ENCODE peak calls at places on chromosomes 6 and 20, in eight cellular contexts. M is NCI-H1694 treated with DMSO at 0.1 percent for 48 hours, I is A172, P is spleen, Y is brain microvascular endothelial cell, V is left colon, A is ascending aorta, U is tibial nerve. B is an unnamed sample.

GRCh38 chr6:158909938-158910337 is 90.1 kb downstream of the RSPH3 start:
- DNase-seq in M (no peak), A (peak; percentile 5), V (no peak), I (no peak), U (no peak), Y (no peak), P (no peak), B (no peak)

GRCh38 chr6:15504040-15504491 is 158.8 kb downstream of the DTNBP1 start:
- DNase-seq in V (no peak), P (peak; percentile 47), U (no peak), M (no peak), A (no peak), I (no peak), Y (peak; percentile 28), B (no peak)

GRCh38 chr6:158697798-158698197 is 47.9 kb downstream of the SYTL3 start:
- DNase-seq in V (no peak), Y (no peak), I (peak; percentile 81), M (no peak), U (no peak), P (peak; percentile 30), A (peak; percentile 35), B (no peak)

GRCh38 chr6:7468382-7469081 is 72.9 kb upstream of the DSP start:
- DNase-seq in V (no peak), U (no peak), P (no peak), Y (peak; percentile 81), M (no peak), A (no peak), I (peak; percentile 88), B (no peak)

GRCh38 chr6:151276112-151276745 is 36.5 kb downstream of the AKAP12 start:
- DNase-seq in V (no peak), Y (peak; percentile 53), P (no peak), U (no peak), A (peak; percentile 67), I (no peak), M (no peak), B (no peak)

GRCh38 chr20:14521016-14521415 is 183.6 kb upstream of the FLRT3 start:
- DNase-seq in A (no peak), Y (no peak), M (no peak), P (no peak), U (no peak), I (no peak), V (no peak), B (no peak)

GRCh38 chr20:38304845-38305447 is 990 bp downstream of the BPI start:
- DNase-seq in M (no peak), I (peak; percentile 18), V (peak; percentile 26), Y (peak; percentile 49), A (no peak), U (no peak), P (peak; percentile 87), B (no peak)

GRCh38 chr6:139568956-139569538 is 194.6 kb upstream of the CITED2 start:
- DNase-seq in I (peak; percentile 84), Y (peak; percentile 61), V (no peak), P (no peak), U (no peak), A (no peak), M (no peak), B (no peak)

GRCh38 chr6:45473121-45473967 is 95.6 kb upstream of the SUPT3H start:
- DNase-seq in V (peak; percentile 26), U (no peak), M (no peak), A (no peak), Y (no peak), I (no peak), P (no peak), B (no peak)

GRCh38 chr6:18187701-18188100 is 32.5 kb downstream of the KDM1B start:
- DNase-seq in I (no peak), V (no peak), A (no peak), M (no peak), P (no peak), Y (no peak), U (no peak), B (no peak)

GRCh38 chr6:137652961-137653697 is 158.9 kb upstream of the OLIG3 start:
- DNase-seq in M (no peak), Y (no peak), U (no peak), A (no peak), P (no peak), V (no peak), I (peak; percentile 39), B (no peak)

GRCh38 chr20:64131406-64131805 is 24.0 kb upstream of the NPBWR2 start:
- DNase-seq in V (peak; percentile 32), P (peak; percentile 33), I (no peak), M (no peak), Y (no peak), U (no peak), A (peak; percentile 34), B (no peak)

GRCh38 chr6:25628471-25629201 is 23.4 kb upstream of the SCGN start:
- DNase-seq in P (no peak), M (no peak), V (no peak), A (no peak), I (no peak), U (no peak), Y (no peak), B (no peak)

GRCh38 chr6:135592276-135592675 is 94.7 kb upstream of the AHI1 start:
- DNase-seq in Y (no peak), A (no peak), U (no peak), P (no peak), I (no peak), V (no peak), M (no peak), B (no peak)

GRCh38 chr20:45813006-45813340 is 529 bp downstream of the UBE2C start:
- DNase-seq in M (no peak), V (no peak), A (no peak), I (no peak), Y (no peak), U (no peak), P (no peak), B (no peak)

GRCh38 chr6:168292911-168293310 is 26.7 kb downstream of the DACT2 start:
- DNase-seq in Y (no peak), A (no peak), M (no peak), I (no peak), V (no peak), P (no peak), U (no peak), B (no peak)

GRCh38 chr6:156618600-156619205 is 158.5 kb upstream of the ARID1B start:
- DNase-seq in M (peak; percentile 82), U (no peak), I (no peak), V (no peak), P (no peak), Y (no peak), A (no peak), B (no peak)

GRCh38 chr6:106511274-106512047 is 117.8 kb downstream of the RTN4IP1 start:
- DNase-seq in V (peak; percentile 65), Y (no peak), U (no peak), M (no peak), A (peak; percentile 70), P (peak; percentile 91), I (peak; percentile 63), B (no peak)

GRCh38 chr6:77467038-77467437 is 3.7 kb upstream of the HTR1B start:
- DNase-seq in U (no peak), P (no peak), V (no peak), Y (no peak), M (no peak), A (no peak), I (no peak), B (no peak)

GRCh38 chr20:16548073-16548672 is 25.1 kb downstream of the KIF16B start:
- DNase-seq in A (no peak), U (no peak), I (no peak), V (no peak), Y (no peak), P (no peak), M (no peak), B (no peak)

GRCh38 chr6:117930645-117931044 is 23.6 kb downstream of the SLC35F1 start:
- DNase-seq in M (no peak), Y (no peak), I (no peak), A (no peak), V (no peak), P (no peak), U (no peak), B (no peak)

GRCh38 chr6:135281227-135281626 is 100.1 kb downstream of the MYB start:
- DNase-seq in Y (no peak), V (no peak), A (no peak), M (no peak), I (no peak), U (no peak), P (no peak), B (no peak)

GRCh38 chr20:2801459-2801728 is 967 bp upstream of the CPXM1 start:
- DNase-seq in V (no peak), M (no peak), P (no peak), U (no peak), Y (no peak), I (no peak), A (no peak), B (no peak)

GRCh38 chr6:41688256-41688965 is 47.0 kb downstream of the TFEB start:
- DNase-seq in Y (no peak), V (no peak), P (peak; percentile 53), A (no peak), I (no peak), U (no peak), M (no peak), B (no peak)

GRCh38 chr6:21200056-21200870 is 393.3 kb upstream of the SOX4 start:
- DNase-seq in A (no peak), V (no peak), I (no peak), U (no peak), M (no peak), P (no peak), Y (no peak), B (no peak)

GRCh38 chr6:131754088-131754487 is 43.3 kb upstream of the CTAGE9 start:
- DNase-seq in I (no peak), Y (peak; percentile 22), U (no peak), V (no peak), A (no peak), M (no peak), P (no peak), B (no peak)

GRCh38 chr20:48471176-48471575 is 356.6 kb downstream of the PREX1 start:
- DNase-seq in M (no peak), Y (no peak), P (peak; percentile 2), U (no peak), A (no peak), V (no peak), I (no peak), B (no peak)

GRCh38 chr6:91412532-91412931 is 825.7 kb upstream of the MAP3K7 start:
- DNase-seq in Y (no peak), P (no peak), V (no peak), U (no peak), M (no peak), I (no peak), A (no peak), B (no peak)

GRCh38 chr20:57669626-57670025 is 40.2 kb downstream of the PMEPA1 start:
- DNase-seq in A (no peak), I (no peak), P (no peak), M (peak; percentile 32), Y (no peak), V (no peak), U (no peak), B (no peak)

GRCh38 chr6:33686981-33687975 is 24.2 kb downstream of the UQCC2 start:
- DNase-seq in U (no peak), P (no peak), M (no peak), Y (no peak), I (no peak), A (no peak), V (no peak), B (no peak)

GRCh38 chr20:51014797-51015722 is 7.8 kb downstream of the KCNG1 start:
- DNase-seq in Y (peak; percentile 62), I (peak; percentile 67), A (no peak), P (peak; percentile 59), M (peak; percentile 67), U (no peak), V (peak; percentile 66), B (no peak)

GRCh38 chr6:166176106-166176505 is 8.5 kb upstream of the TBXT start:
- DNase-seq in A (no peak), I (no peak), M (no peak), U (no peak), Y (no peak), V (no peak), P (no peak), B (no peak)

GRCh38 chr6:157218371-157219198 is 104.7 kb downstream of the TMEM242 start:
- DNase-seq in V (no peak), M (no peak), P (no peak), I (no peak), A (peak; percentile 65), Y (no peak), U (no peak), B (no peak)

GRCh38 chr20:51529027-51529749 is 13.3 kb downstream of the NFATC2 start:
- DNase-seq in Y (peak; percentile 59), U (no peak), A (no peak), M (no peak), I (peak; percentile 30), P (no peak), V (no peak), B (no peak)

B was measured in non-pigmented ciliary epithelial cell.